ENCODE peak calls at places on chromosomes 13 and 19, in seven cellular contexts. One of them, this sample, is unnamed.
A peak's percentile ranks its signal among the peaks of the same experiment; 100 is the strongest.

GRCh38 chr19:38669532-38669931 is 22.1 kb downstream of the ACTN4 start:
- DNase-seq in body of pancreas: no peak
- DNase-seq in breast epithelium: no peak
- DNase-seq in A549: no peak
- DNase-seq in HepG2: no peak
- DNase-seq in HCT116: no peak
- DNase-seq in thyroid gland: no peak
- DNase-seq in this sample: no peak

GRCh38 chr19:14428882-14429416 is 4.2 kb upstream of the PKN1 start:
- DNase-seq in body of pancreas: no peak
- DNase-seq in breast epithelium: no peak
- DNase-seq in HepG2: peak; percentile 18
- DNase-seq in thyroid gland: no peak
- DNase-seq in A549: no peak
- DNase-seq in HCT116: no peak
- DNase-seq in this sample: no peak

GRCh38 chr13:77002590-77003190 is 10.8 kb downstream of the CLN5 start:
- DNase-seq in thyroid gland: no peak
- DNase-seq in A549: peak; percentile 22
- DNase-seq in HCT116: peak; percentile 12
- DNase-seq in HepG2: peak; percentile 23
- DNase-seq in body of pancreas: no peak
- DNase-seq in breast epithelium: no peak
- DNase-seq in this sample: no peak

GRCh38 chr19:39319098-39319891 is 1.4 kb downstream of the LRFN1 start:
- DNase-seq in HCT116: no peak
- DNase-seq in body of pancreas: no peak
- DNase-seq in HepG2: no peak
- DNase-seq in A549: no peak
- DNase-seq in breast epithelium: no peak
- DNase-seq in thyroid gland: no peak
- DNase-seq in this sample: no peak

GRCh38 chr13:37106642-37107041 is 1.2 kb upstream of the CSNK1A1L start:
- DNase-seq in A549: no peak
- DNase-seq in HCT116: no peak
- DNase-seq in thyroid gland: no peak
- DNase-seq in HepG2: no peak
- DNase-seq in body of pancreas: no peak
- DNase-seq in breast epithelium: no peak
- DNase-seq in this sample: no peak

GRCh38 chr13:78608705-78609463 is 5.5 kb upstream of the POU4F1 start:
- DNase-seq in thyroid gland: no peak
- DNase-seq in HCT116: no peak
- DNase-seq in HepG2: no peak
- DNase-seq in A549: no peak
- DNase-seq in body of pancreas: no peak
- DNase-seq in breast epithelium: no peak
- DNase-seq in this sample: no peak

GRCh38 chr13:112810608-112811007 is 120.8 kb downstream of the ATP11A start:
- DNase-seq in HepG2: no peak
- DNase-seq in body of pancreas: no peak
- DNase-seq in thyroid gland: no peak
- DNase-seq in breast epithelium: no peak
- DNase-seq in A549: no peak
- DNase-seq in HCT116: no peak
- DNase-seq in this sample: no peak

GRCh38 chr13:80473695-80474094 is 132.8 kb upstream of the SPRY2 start:
- DNase-seq in HCT116: no peak
- DNase-seq in HepG2: peak; percentile 28
- DNase-seq in body of pancreas: no peak
- DNase-seq in A549: peak; percentile 71
- DNase-seq in thyroid gland: peak; percentile 16
- DNase-seq in breast epithelium: no peak
- DNase-seq in this sample: no peak

GRCh38 chr19:44356383-44357111 is at the start of gene ZNF112:
- DNase-seq in body of pancreas: peak; percentile 92
- DNase-seq in A549: peak; percentile 98
- DNase-seq in thyroid gland: peak; percentile 91
- DNase-seq in breast epithelium: peak; percentile 81
- DNase-seq in HepG2: peak; percentile 94
- DNase-seq in HCT116: peak; percentile 90
- DNase-seq in this sample: no peak

GRCh38 chr19:7924241-7924640 is 1.7 kb downstream of the CTXN1 start:
- DNase-seq in breast epithelium: no peak
- DNase-seq in body of pancreas: no peak
- DNase-seq in HCT116: no peak
- DNase-seq in thyroid gland: no peak
- DNase-seq in HepG2: no peak
- DNase-seq in A549: no peak
- DNase-seq in this sample: no peak

GRCh38 chr13:33999830-34000605 is 182.1 kb downstream of the RFC3 start:
- DNase-seq in HepG2: no peak
- DNase-seq in A549: no peak
- DNase-seq in thyroid gland: peak; percentile 74
- DNase-seq in HCT116: no peak
- DNase-seq in body of pancreas: no peak
- DNase-seq in breast epithelium: no peak
- DNase-seq in this sample: no peak

GRCh38 chr13:26881154-26881553 is 120.6 kb upstream of the GPR12 start:
- DNase-seq in HCT116: no peak
- DNase-seq in HepG2: no peak
- DNase-seq in body of pancreas: no peak
- DNase-seq in breast epithelium: no peak
- DNase-seq in A549: no peak
- DNase-seq in thyroid gland: peak; percentile 44
- DNase-seq in this sample: no peak

GRCh38 chr13:24706886-24707585 is 26.8 kb downstream of the ATP12A start:
- DNase-seq in breast epithelium: no peak
- DNase-seq in HCT116: no peak
- DNase-seq in thyroid gland: no peak
- DNase-seq in HepG2: no peak
- DNase-seq in body of pancreas: no peak
- DNase-seq in A549: no peak
- DNase-seq in this sample: no peak

GRCh38 chr19:43560687-43561086 is 14.6 kb downstream of the XRCC1 start:
- DNase-seq in A549: peak; percentile 57
- DNase-seq in HepG2: peak; percentile 19
- DNase-seq in body of pancreas: no peak
- DNase-seq in thyroid gland: no peak
- DNase-seq in breast epithelium: no peak
- DNase-seq in HCT116: no peak
- DNase-seq in this sample: no peak

GRCh38 chr13:77737583-77738200 is 40.2 kb downstream of the SLAIN1 start:
- DNase-seq in HepG2: no peak
- DNase-seq in HCT116: no peak
- DNase-seq in A549: no peak
- DNase-seq in thyroid gland: no peak
- DNase-seq in body of pancreas: no peak
- DNase-seq in breast epithelium: no peak
- DNase-seq in this sample: no peak

GRCh38 chr13:114124921-114125320 is 7.5 kb downstream of the RASA3 start:
- DNase-seq in HepG2: no peak
- DNase-seq in A549: no peak
- DNase-seq in thyroid gland: no peak
- DNase-seq in body of pancreas: no peak
- DNase-seq in HCT116: no peak
- DNase-seq in breast epithelium: no peak
- DNase-seq in this sample: no peak

GRCh38 chr19:29105629-29106352 is 107.2 kb downstream of the UQCRFS1 start:
- DNase-seq in thyroid gland: no peak
- DNase-seq in A549: no peak
- DNase-seq in HCT116: no peak
- DNase-seq in breast epithelium: no peak
- DNase-seq in body of pancreas: no peak
- DNase-seq in HepG2: no peak
- DNase-seq in this sample: no peak

GRCh38 chr13:92270990-92271389 is 872.6 kb downstream of the GPC5 start:
- DNase-seq in A549: no peak
- DNase-seq in HepG2: no peak
- DNase-seq in breast epithelium: no peak
- DNase-seq in thyroid gland: no peak
- DNase-seq in HCT116: no peak
- DNase-seq in body of pancreas: no peak
- DNase-seq in this sample: no peak

GRCh38 chr13:102586615-102587014 is 10.2 kb upstream of the TPP2 start:
- DNase-seq in HepG2: no peak
- DNase-seq in body of pancreas: no peak
- DNase-seq in HCT116: no peak
- DNase-seq in thyroid gland: no peak
- DNase-seq in breast epithelium: no peak
- DNase-seq in A549: no peak
- DNase-seq in this sample: no peak

DNA sequence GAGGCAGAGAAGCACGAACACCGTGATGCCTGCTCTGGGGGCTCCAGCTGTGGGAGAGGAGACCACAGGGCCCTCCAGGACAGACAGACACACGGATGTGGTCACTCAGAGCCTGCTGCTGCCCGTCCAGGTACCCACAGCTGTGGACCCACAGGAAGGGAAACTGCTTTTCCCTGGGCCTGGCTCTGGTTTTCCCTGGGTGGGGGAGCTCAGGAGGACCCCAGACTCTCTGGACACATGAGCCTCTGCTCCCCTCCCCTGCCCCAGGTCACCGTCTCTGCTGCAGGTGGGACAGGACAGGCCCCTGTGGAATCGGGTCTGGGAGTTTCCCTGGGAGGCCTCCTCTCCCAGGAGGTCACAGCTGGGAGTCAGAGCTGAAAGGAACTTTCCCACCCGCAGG is 7.3 kb downstream of the LILRA4 start:
- DNase-seq in A549: no peak
- DNase-seq in thyroid gland: no peak
- DNase-seq in HCT116: no peak
- DNase-seq in HepG2: no peak
- DNase-seq in breast epithelium: no peak
- DNase-seq in body of pancreas: no peak
- DNase-seq in this sample: no peak
- H3K4me1 ChIP-seq in A549: no peaks in the 10 kb centered on the region
- H3K4me1 ChIP-seq in thyroid gland: no peaks in the 10 kb centered on the region
- H3K4me1 ChIP-seq in HCT116: no peaks in the 10 kb centered on the region
- H3K4me1 ChIP-seq in HepG2: no peaks in the 10 kb centered on the region
- H3K4me1 ChIP-seq in breast epithelium: no peaks in the 10 kb centered on the region
- H3K4me1 ChIP-seq in body of pancreas: peaks cover 5% of the 10 kb centered on the region
- H3K4me1 ChIP-seq in this sample: no peaks in the 10 kb centered on the region

DNA sequence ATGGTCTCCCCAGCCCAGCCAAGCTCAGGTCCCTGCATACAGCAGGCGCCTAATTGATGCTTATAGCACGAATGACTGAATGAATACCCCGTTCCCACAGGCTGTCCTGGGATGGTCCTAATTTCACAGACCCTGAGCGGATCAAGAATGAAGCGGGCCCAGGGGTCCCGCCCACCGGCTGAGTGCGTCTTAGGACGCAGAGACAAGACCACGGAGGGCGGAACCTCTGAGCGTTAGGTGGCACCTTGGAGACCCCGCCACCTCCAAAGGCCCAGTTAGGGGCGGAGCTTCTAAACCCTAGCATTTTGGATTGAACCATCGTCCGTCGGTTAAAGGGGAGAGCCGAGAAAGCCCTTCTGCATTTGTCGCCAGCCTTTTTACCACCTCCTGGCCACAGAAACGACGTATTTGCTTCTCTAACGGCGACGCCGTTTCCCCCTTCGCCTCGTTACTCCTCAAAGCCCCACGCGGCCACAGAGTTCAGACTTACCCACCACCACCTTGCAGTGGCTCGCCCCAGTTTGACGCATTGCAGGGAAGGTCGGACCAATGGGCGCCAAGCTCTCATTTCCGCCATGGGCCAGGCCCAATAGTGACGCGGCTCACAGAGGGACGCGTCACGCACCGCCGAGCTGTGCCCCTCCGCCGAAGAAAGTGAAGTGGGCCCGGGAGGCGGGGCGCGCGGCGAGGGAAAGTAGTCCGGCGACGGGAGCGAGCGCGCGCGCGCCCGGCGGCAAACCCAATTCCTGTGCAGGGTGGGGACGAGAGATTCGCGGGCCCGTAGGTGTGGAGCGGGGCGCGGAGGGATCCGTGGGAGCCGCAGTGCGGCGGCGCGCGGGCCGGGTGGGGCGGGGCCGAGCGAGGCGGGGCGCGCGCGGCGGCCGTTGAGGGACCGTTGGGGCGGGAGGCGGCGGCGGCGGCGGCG is 475 bp upstream of the CALM3 start:
- DNase-seq in body of pancreas: peak; percentile 99
- DNase-seq in breast epithelium: peak; percentile 98
- DNase-seq in thyroid gland: peak; percentile 96
- DNase-seq in HCT116: peak; percentile 96
- DNase-seq in A549: peak; percentile 100
- DNase-seq in HepG2: peak; percentile 92
- DNase-seq in this sample: peak; percentile 89
- TF ChIP-seq POLR2A in body of pancreas: peak; percentile 60
- TF ChIP-seq POLR2A in breast epithelium: peak; percentile 42
- TF ChIP-seq POLR2A in thyroid gland: no peak
- TF ChIP-seq POLR2A in HCT116: peak; percentile 80
- TF ChIP-seq POLR2A in A549: peak; percentile 87
- TF ChIP-seq POLR2A in HepG2: peak; percentile 82
- TF ChIP-seq POLR2A in this sample: peak; percentile 55

DNA sequence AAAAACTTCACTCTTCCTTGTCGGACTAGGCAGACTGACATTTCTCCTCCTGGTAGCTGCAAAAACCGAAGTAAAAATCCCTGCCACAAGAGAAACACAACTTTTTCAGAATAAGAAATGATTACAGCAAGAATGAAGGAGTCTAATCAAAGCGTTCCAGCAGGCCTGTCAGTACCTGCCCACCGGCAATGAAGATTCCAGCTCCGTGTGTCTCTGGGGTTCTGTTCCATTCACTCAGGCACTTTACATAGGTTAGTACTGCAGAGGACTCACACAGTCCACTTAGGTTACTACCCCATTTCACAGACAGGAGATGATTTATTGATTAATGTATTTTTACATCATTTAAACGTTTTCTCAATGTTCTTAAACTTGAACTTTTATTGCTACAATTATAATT is 275.5 kb downstream of the NHLRC3 start:
- DNase-seq in breast epithelium: no peak
- DNase-seq in A549: no peak
- DNase-seq in HepG2: no peak
- DNase-seq in HCT116: no peak
- DNase-seq in thyroid gland: no peak
- DNase-seq in body of pancreas: no peak
- DNase-seq in this sample: no peak
- H3K4me3 ChIP-seq in breast epithelium: no peak overlapping the region
- H3K4me3 ChIP-seq in A549: no peak overlapping the region
- H3K4me3 ChIP-seq in HepG2: no peak overlapping the region
- H3K4me3 ChIP-seq in HCT116: no peak overlapping the region
- H3K4me3 ChIP-seq in thyroid gland: no peak overlapping the region
- H3K4me3 ChIP-seq in body of pancreas: no peak overlapping the region
- H3K4me3 ChIP-seq in this sample: no peak overlapping the region

GRCh38 chr13:109756778-109757177 is 29.6 kb downstream of the IRS2 start:
- DNase-seq in HCT116: no peak
- DNase-seq in body of pancreas: no peak
- DNase-seq in thyroid gland: no peak
- DNase-seq in HepG2: no peak
- DNase-seq in A549: no peak
- DNase-seq in breast epithelium: no peak
- DNase-seq in this sample: no peak
- H3K4me1 ChIP-seq in HCT116: no peaks in the 10 kb centered on the region
- H3K4me1 ChIP-seq in body of pancreas: no peaks in the 10 kb centered on the region
- H3K4me1 ChIP-seq in thyroid gland: no peaks in the 10 kb centered on the region
- H3K4me1 ChIP-seq in HepG2: no peaks in the 10 kb centered on the region
- H3K4me1 ChIP-seq in A549: peaks cover 13% of the 10 kb centered on the region
- H3K4me1 ChIP-seq in breast epithelium: no peaks in the 10 kb centered on the region
- H3K4me1 ChIP-seq in this sample: no peaks in the 10 kb centered on the region

This sample was measured in esophagus squamous epithelium.